ENCODE peak calls at places on chromosomes 16 and 17, in four cellular contexts. I, L, N and B are unnamed samples. For H3K9me3, the result is how much of the 10 kb centered on the place peaks cover.

GRCh38 chr17:80694085-80694991 is 149.7 kb downstream of the RPTOR start:
- DNase-seq in I (no peak), L (no peak), N (no peak), B (no peak)

GRCh38 chr16:24837969-24838368 is 7.8 kb upstream of the SLC5A11 start:
- DNase-seq in I (no peak), L (no peak), N (no peak), B (no peak)

GRCh38 chr16:15881794-15882379 is 6.5 kb downstream of the CEP20 start:
- DNase-seq in I (no peak), L (no peak), N (no peak), B (no peak)

GRCh38 chr17:39608601-39609000 is 881 bp upstream of the NEUROD2 start:
- DNase-seq in I (no peak), L (no peak), N (no peak), B (no peak)

GRCh38 chr17:27879987-27880608 is 13.1 kb downstream of the LYRM9 start:
- DNase-seq in I (peak), L (peak), N (peak), B (peak)

GRCh38 chr16:48903054-48903453 is 293.1 kb upstream of the N4BP1 start:
- DNase-seq in I (no peak), L (no peak), N (no peak), B (no peak)

GRCh38 chr17:70086468-70086867 is 11.4 kb downstream of the KCNJ16 start:
- DNase-seq in I (no peak), L (no peak), N (no peak), B (no peak)

GRCh38 chr17:80063815-80064585 is 27.6 kb downstream of the CCDC40 start:
- DNase-seq in I (no peak), L (no peak), N (peak), B (no peak)

GRCh38 chr16:1543085-1543896 is 9.8 kb downstream of the TMEM204 start:
- DNase-seq in I (no peak), L (no peak), N (peak), B (no peak)

GRCh38 chr16:77760800-77761199 is 27.6 kb upstream of the VAT1L start:
- DNase-seq in I (no peak), L (no peak), N (no peak), B (no peak)

GRCh38 chr17:40532520-40533253 is 31.3 kb upstream of the TNS4 start:
- DNase-seq in I (no peak), L (no peak), N (peak), B (no peak)

GRCh38 chr17:74360993-74361612 is 565 bp downstream of the BTBD17 start:
- DNase-seq in I (no peak), L (no peak), N (no peak), B (no peak)

GRCh38 chr16:28561557-28562187 is 8.0 kb downstream of the SGF29 start:
- DNase-seq in I (no peak), L (no peak), N (no peak), B (no peak)

GRCh38 chr16:79509221-79509631 is 91.3 kb downstream of the MAF start:
- DNase-seq in I (no peak), L (no peak), N (no peak), B (no peak)

GRCh38 chr16:27984121-27984520 is 79.4 kb downstream of the GSG1L start:
- DNase-seq in I (no peak), L (no peak), N (no peak), B (no peak)

GRCh38 chr17:79476074-79476473 is 134.8 kb downstream of the RBFOX3 start:
- DNase-seq in I (no peak), L (no peak), N (no peak), B (no peak)

GRCh38 chr16:14015948-14016347 is 55.2 kb upstream of the MRTFB start:
- DNase-seq in I (no peak), L (no peak), N (peak), B (no peak)

GRCh38 chr17:48236681-48237134 is 129.1 kb downstream of the SNX11 start:
- DNase-seq in I (no peak), L (no peak), N (peak), B (no peak)

GRCh38 chr16:1510272-1510671 is 17.1 kb downstream of the TELO2 start:
- DNase-seq in I (no peak), L (no peak), N (no peak), B (no peak)

GRCh38 chr16:62033065-62033464 is 3.2 kb downstream of the CDH8 start:
- DNase-seq in I (no peak), L (no peak), N (no peak), B (no peak)

GRCh38 chr16:35144212-35144932 is 1685.0 kb downstream of the TP53TG3F start:
- DNase-seq in I (no peak), L (no peak), N (no peak), B (no peak)

GRCh38 chr16:79510879-79511278 is 89.7 kb downstream of the MAF start:
- DNase-seq in I (no peak), L (no peak), N (no peak), B (no peak)

GRCh38 chr16:72092832-72093447 is 480 bp downstream of the TXNL4B start:
- DNase-seq in I (no peak), L (no peak), N (peak), B (no peak)

GRCh38 chr16:8862309-8863130 is 6.3 kb downstream of the CARHSP1 start:
- DNase-seq in I (no peak), L (no peak), N (no peak), B (no peak)

GRCh38 chr17:76683921-76684745 is 26.6 kb downstream of the MXRA7 start:
- DNase-seq in I (no peak), L (no peak), N (no peak), B (no peak)

GRCh38 chr16:81143921-81144471 is 47.8 kb upstream of the GCSH start:
- DNase-seq in I (no peak), L (no peak), N (no peak), B (no peak)

GRCh38 chr16:67177743-67178699 is 5.7 kb downstream of the MATCAP1 start:
- DNase-seq in I (peak), L (peak), N (peak), B (peak)

GRCh38 chr17:52470553-52470952 is 312.0 kb upstream of the CA10 start:
- DNase-seq in I (no peak), L (no peak), N (no peak), B (no peak)

GRCh38 chr17:74744714-74745547 is 3.5 kb upstream of the NHERF1 start:
- DNase-seq in I (peak), L (peak), N (peak), B (peak)

GRCh38 chr17:82056729-82057621 is 5.3 kb downstream of the GPS1 start:
- DNase-seq in I (no peak), L (no peak), N (no peak), B (no peak)

GRCh38 chr17:39001703-39002637 is 34.8 kb upstream of the FBXO47 start:
- DNase-seq in I (no peak), L (no peak), N (peak), B (no peak)

GRCh38 chr16:65283238-65283651 is 161.4 kb upstream of the CDH11 start:
- DNase-seq in I (no peak), L (no peak), N (peak), B (no peak)

DNA sequence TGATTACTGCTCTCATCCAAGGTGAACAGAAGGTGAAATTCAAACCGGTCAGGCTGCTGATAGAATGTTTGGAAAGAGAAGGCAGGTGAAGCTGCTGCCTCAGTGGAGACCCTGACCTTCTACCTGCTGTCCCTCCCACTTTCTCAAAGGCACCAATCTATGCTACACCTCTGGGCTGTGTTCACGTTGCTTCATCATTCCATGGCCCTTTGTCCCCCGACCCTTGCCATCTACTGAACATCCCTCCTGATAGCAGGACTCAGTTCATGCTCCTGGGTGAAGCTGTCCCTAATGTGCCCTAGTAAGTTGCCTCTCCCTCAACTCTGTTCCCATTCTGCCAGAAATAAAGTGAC is 44.2 kb upstream of the SOX9 start:
- DNase-seq in I (no peak), L (no peak), N (no peak), B (no peak)
- H3K9me3 ChIP-seq in I (under half), L (under half), N (under half), B (under half)

GRCh38 chr16:84312783-84313382 is 18.2 kb downstream of the WFDC1 start:
- DNase-seq in I (no peak), L (no peak), N (no peak), B (no peak)

GRCh38 chr16:84315422-84315821 is 20.7 kb downstream of the WFDC1 start:
- DNase-seq in I (no peak), L (no peak), N (no peak), B (no peak)

GRCh38 chr16:84313921-84314320 is 19.2 kb downstream of the WFDC1 start:
- DNase-seq in I (no peak), L (no peak), N (no peak), B (no peak)

GRCh38 chr16:84314373-84314772 is 19.7 kb downstream of the WFDC1 start:
- DNase-seq in I (no peak), L (no peak), N (no peak), B (no peak)

GRCh38 chr16:84314814-84315213 is 20.1 kb downstream of the WFDC1 start:
- DNase-seq in I (no peak), L (no peak), N (no peak), B (no peak)
- H3K9me3 ChIP-seq in I (under half), L (under half), N (under half), B (under half)

GRCh38 chr17:16511515-16511914 is 19.5 kb upstream of the LRRC75A start:
- DNase-seq in I (no peak), L (no peak), N (no peak), B (no peak)

GRCh38 chr17:16506188-16506587 is 14.2 kb upstream of the LRRC75A start:
- DNase-seq in I (no peak), L (no peak), N (no peak), B (no peak)

GRCh38 chr17:16512011-16512410 is 20.0 kb upstream of the LRRC75A start:
- DNase-seq in I (no peak), L (no peak), N (no peak), B (no peak)

GRCh38 chr17:16504974-16505373 is 13.0 kb upstream of the LRRC75A start:
- DNase-seq in I (no peak), L (no peak), N (no peak), B (no peak)

DNA sequence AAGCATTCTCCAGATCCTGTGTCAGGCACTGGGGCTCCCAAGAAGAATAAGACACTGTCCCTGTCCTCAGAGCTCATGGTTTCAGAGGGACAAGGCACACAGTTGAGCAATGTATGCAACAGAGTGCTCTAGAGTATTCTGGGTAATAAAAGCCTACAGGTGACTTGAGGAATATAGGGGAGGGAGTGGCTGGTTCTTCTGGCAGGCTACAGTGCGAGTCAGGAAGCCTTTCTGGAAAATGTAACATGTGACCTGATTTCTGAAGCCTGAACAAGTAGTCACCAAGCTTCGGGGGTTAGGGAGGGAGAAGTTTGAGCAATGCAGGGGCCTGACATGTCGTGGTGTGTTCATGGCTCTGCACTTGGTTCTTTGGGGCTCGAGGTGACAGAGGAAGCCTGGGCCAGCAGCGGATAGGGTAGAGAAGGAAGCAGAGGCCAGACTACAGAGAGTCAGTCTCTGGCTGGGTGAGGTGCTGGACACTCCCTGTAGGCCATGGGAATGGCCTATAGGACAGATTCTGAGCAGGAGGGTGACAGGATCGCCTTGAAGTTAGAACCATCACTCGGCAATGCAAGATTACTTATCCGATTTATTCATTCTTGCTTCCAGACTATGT is 16.0 kb upstream of the LRRC75A start:
- DNase-seq in I (no peak), L (no peak), N (no peak), B (no peak)
- H3K9me3 ChIP-seq in I (under half), L (under half), N (under half), B (under half)

DNA sequence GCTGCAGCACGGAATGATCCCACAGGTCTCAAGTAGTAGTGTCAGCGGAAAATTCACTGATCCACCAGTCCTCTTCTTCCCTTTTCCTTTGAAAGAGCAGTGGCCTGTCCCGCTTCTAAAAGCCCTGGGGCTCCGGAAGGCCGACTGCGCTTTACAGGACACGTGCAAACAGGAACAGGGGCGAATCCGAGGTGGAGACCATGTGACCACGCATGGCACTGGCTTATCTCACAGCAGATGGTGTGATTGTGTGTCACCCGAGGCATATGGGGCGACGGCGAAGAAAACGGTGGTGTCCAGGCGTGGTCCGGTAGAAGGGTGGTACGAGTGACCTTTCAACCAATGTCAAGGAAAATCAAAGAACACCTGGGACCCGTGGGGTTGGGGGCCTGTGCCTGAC is 12.0 kb upstream of the KCNJ18 start:
- DNase-seq in I (no peak), L (no peak), N (no peak), B (no peak)
- H3K9me3 ChIP-seq in I (under half), L (under half), N (under half), B (under half)

DNA sequence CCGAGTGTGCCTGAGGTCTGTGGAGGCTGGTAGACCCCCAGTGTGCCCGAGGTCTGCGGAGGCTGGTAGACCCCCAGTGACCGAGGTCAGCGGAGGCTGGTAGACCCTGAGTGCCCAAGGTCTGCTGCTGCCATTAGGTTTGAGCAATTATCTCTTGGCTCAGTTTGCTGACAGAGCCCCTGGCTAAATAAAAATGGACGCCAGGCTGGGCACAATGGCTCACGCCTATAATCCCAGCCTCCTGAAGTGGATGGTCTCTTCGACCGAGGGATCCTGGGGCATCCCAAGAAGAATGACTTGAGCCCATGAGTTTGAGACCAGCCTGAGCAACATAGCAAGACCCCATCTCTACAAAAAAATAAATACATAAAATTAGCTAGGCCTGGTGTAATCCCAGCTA is 98.7 kb upstream of the ZNF469 start:
- DNase-seq in I (no peak), L (no peak), N (no peak), B (no peak)
- H3K9me3 ChIP-seq in I (under half), L (under half), N (under half), B (under half)

GRCh38 chr17:5097101-5097834 is 14.4 kb downstream of the ZNF232 start:
- DNase-seq in I (peak), L (no peak), N (no peak), B (no peak)

DNA sequence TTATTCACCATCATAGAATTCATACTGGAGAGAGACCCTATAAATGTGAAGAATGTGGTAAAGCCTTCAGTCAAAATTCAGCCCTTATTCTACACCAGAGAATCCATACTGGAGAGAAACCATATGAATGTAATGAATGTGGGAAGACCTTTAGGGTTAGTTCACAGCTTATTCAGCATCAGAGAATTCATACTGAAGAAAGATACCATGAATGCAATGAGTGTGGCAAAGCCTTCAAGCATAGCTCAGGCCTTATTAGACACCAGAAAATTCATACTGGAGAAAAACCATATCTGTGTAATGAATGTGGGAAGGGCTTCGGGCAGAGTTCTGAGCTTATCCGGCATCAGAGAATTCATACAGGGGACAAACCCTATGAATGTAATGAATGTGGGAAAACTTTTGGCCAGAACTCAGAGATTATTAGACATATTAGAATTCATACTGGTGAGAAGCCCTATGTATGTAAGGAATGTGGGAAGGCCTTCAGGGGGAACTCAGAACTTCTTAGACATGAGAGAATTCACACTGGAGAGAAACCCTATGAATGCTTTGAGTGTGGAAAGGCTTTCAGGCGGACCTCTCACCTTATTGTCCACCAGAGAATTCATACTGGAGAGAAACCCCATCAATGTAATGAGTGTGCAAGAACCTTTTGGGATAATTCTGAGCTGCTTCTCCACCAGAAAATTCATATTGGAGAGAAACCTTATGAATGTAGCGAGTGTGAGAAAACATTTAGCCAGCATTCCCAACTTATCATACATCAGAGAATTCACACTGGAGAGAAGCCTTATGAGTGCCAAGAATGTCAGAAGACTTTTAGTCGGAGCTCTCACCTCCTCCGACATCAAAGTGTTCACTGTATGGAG is 14.1 kb downstream of the ZFP3 start:
- DNase-seq in I (no peak), L (no peak), N (no peak), B (no peak)
- H3K9me3 ChIP-seq in I (half or more), L (half or more), N (under half), B (half or more)

GRCh38 chr17:83192161-83192788 is 112.9 kb downstream of the METRNL start:
- DNase-seq in I (no peak), L (no peak), N (no peak), B (no peak)
- H3K9me3 ChIP-seq in I (under half), L (under half), N (under half), B (under half)

DNA sequence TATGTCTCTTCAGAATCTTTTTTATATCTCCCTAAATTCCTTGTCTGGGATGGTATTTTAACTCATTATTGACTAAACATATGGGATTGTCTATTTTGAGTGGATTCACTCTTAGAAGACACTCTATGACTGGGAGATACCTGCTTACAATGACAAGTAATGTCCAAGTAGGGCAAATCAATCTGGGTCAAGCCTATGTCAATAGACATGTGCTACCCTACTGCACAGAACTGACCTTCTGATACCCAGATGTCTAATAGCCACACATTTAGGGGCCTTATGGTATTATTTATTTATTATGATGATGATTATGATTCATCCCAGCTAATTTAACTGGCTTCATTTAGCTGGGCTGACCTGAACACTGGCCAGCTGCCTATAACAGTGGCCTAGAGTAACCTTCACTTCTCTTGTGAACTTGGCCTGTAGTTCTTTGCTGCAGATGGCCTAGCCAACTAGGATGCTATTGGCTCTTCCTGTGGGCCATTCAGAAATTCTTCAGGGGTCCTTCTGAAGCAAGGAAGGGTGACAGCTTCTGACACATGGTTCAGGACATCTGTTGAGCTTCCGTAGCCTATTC is 138.0 kb downstream of the ANKFN1 start:
- DNase-seq in I (no peak), L (no peak), N (no peak), B (no peak)
- H3K9me3 ChIP-seq in I (under half), L (under half), N (under half), B (under half)